ENCODE peak calls at places on chromosomes 5 and 9, in five cellular contexts. C is activated T-helper 1 cell treated with anti-CD3 and anti-CD28 coated beads, Interleukin-2, amount 50 U/mL, for 16 hours; W is stimulated activated CD4-positive, alpha-beta T cell treated with anti-CD3 and anti-CD28 coated beads, Interleukin-1b, Interleukin-23, amount 100 ng/mL, for 4 hours; L is NCI-H1105 treated with DMSO at 0.1 percent for 48 hours; Z is HT1080. V is an unnamed sample.

GRCh38 chr5:158695595-158696330 is 404.0 kb downstream of the EBF1 start:
- DNase-seq in C (peak; percentile 44), Z (peak; percentile 67), L (peak; percentile 28), W (peak; percentile 63), V (peak; percentile 35)

GRCh38 chr5:122972877-122973276 is 63.6 kb downstream of the PPIC start:
- DNase-seq in W (no peak), L (no peak), C (no peak), Z (peak; percentile 73), V (no peak)

GRCh38 chr5:52693836-52694235 is 93.9 kb upstream of the ITGA1 start:
- DNase-seq in Z (no peak), W (no peak), C (no peak), L (no peak), V (no peak)

GRCh38 chr9:75855509-75855908 is 35.0 kb upstream of the PCSK5 start:
- DNase-seq in L (peak; percentile 1), C (no peak), W (no peak), Z (peak; percentile 17), V (no peak)

GRCh38 chr9:35519697-35520403 is 29.9 kb downstream of the RUSC2 start:
- DNase-seq in Z (no peak), L (no peak), W (no peak), C (no peak), V (no peak)

GRCh38 chr9:129484325-129485000 is 136.4 kb downstream of the C9orf50 start:
- DNase-seq in W (no peak), Z (no peak), L (no peak), C (no peak), V (no peak)

GRCh38 chr9:120235081-120235480 is 344.9 kb downstream of the CDK5RAP2 start:
- DNase-seq in W (no peak), L (no peak), C (no peak), Z (no peak), V (no peak)

GRCh38 chr5:172795401-172795977 is 24.5 kb upstream of the DUSP1 start:
- DNase-seq in Z (peak; percentile 88), L (no peak), C (no peak), W (no peak), V (no peak)

GRCh38 chr9:125971050-125971449 is 223.9 kb downstream of the PBX3 start:
- DNase-seq in Z (no peak), L (no peak), W (no peak), C (no peak), V (no peak)

GRCh38 chr9:134559013-134559412 is 82.6 kb upstream of the COL5A1 start:
- DNase-seq in Z (no peak), W (no peak), C (no peak), L (no peak), V (no peak)

GRCh38 chr5:73719616-73720015 is 93.6 kb downstream of the ARHGEF28 start:
- DNase-seq in C (no peak), L (no peak), W (no peak), Z (no peak), V (no peak)

GRCh38 chr9:115551396-115551795 is 433.4 kb upstream of the TNC start:
- DNase-seq in L (no peak), W (no peak), Z (no peak), C (no peak), V (no peak)

GRCh38 chr5:9658726-9659125 is 28.6 kb upstream of the TAS2R1 start:
- DNase-seq in L (no peak), C (no peak), W (no peak), Z (no peak), V (no peak)

GRCh38 chr5:139100825-139101224 is 97.3 kb downstream of the SIL1 start:
- DNase-seq in C (no peak), W (no peak), Z (peak; percentile 76), L (no peak), V (no peak)

V was measured in activated CD8-positive, alpha-beta memory T cell treated with anti-CD3 and anti-CD28 coated beads for 4 hours.